ENCODE peak calls at places on chromosomes 3 and 15, in seven cellular contexts. One of them, this sample, is unnamed.

GRCh38 chr3:4680227-4680691 is 187.1 kb downstream of the ITPR1 start:
- DNase-seq in activated T-cell treated with anti-CD3 and anti-CD28 coated beads for 1 hour: no peak
- DNase-seq in sciatic nerve: no peak
- DNase-seq in mesothelial cell of epicardium: no peak
- DNase-seq in activated CD8-positive, alpha-beta memory T cell treated with anti-CD3 and anti-CD28 coated beads for 4 hours: no peak
- DNase-seq in erythroblast: no peak
- DNase-seq in small intestine: no peak
- DNase-seq in this sample: no peak

GRCh38 chr3:117322866-117323265 is 613.3 kb downstream of the TUSC7 start:
- DNase-seq in activated T-cell treated with anti-CD3 and anti-CD28 coated beads for 1 hour: no peak
- DNase-seq in activated CD8-positive, alpha-beta memory T cell treated with anti-CD3 and anti-CD28 coated beads for 4 hours: no peak
- DNase-seq in mesothelial cell of epicardium: no peak
- DNase-seq in sciatic nerve: no peak
- DNase-seq in erythroblast: no peak
- DNase-seq in small intestine: peak
- DNase-seq in this sample: no peak

GRCh38 chr15:78663703-78664102 is 22.7 kb upstream of the CHRNB4 start:
- DNase-seq in sciatic nerve: no peak
- DNase-seq in activated T-cell treated with anti-CD3 and anti-CD28 coated beads for 1 hour: no peak
- DNase-seq in erythroblast: no peak
- DNase-seq in mesothelial cell of epicardium: no peak
- DNase-seq in small intestine: no peak
- DNase-seq in activated CD8-positive, alpha-beta memory T cell treated with anti-CD3 and anti-CD28 coated beads for 4 hours: no peak
- DNase-seq in this sample: no peak

GRCh38 chr3:48633256-48633655 is 2.0 kb downstream of the SLC26A6 start:
- DNase-seq in activated T-cell treated with anti-CD3 and anti-CD28 coated beads for 1 hour: no peak
- DNase-seq in sciatic nerve: no peak
- DNase-seq in activated CD8-positive, alpha-beta memory T cell treated with anti-CD3 and anti-CD28 coated beads for 4 hours: no peak
- DNase-seq in mesothelial cell of epicardium: no peak
- DNase-seq in small intestine: no peak
- DNase-seq in erythroblast: no peak
- DNase-seq in this sample: no peak

GRCh38 chr15:81292516-81293001 is 31.4 kb downstream of the STARD5 start:
- DNase-seq in mesothelial cell of epicardium: no peak
- DNase-seq in activated T-cell treated with anti-CD3 and anti-CD28 coated beads for 1 hour: no peak
- DNase-seq in sciatic nerve: peak
- DNase-seq in activated CD8-positive, alpha-beta memory T cell treated with anti-CD3 and anti-CD28 coated beads for 4 hours: no peak
- DNase-seq in small intestine: no peak
- DNase-seq in erythroblast: no peak
- DNase-seq in this sample: peak

GRCh38 chr3:141426404-141427034 is 58.2 kb downstream of the ZBTB38 start:
- DNase-seq in erythroblast: no peak
- DNase-seq in small intestine: peak
- DNase-seq in activated T-cell treated with anti-CD3 and anti-CD28 coated beads for 1 hour: no peak
- DNase-seq in activated CD8-positive, alpha-beta memory T cell treated with anti-CD3 and anti-CD28 coated beads for 4 hours: no peak
- DNase-seq in mesothelial cell of epicardium: peak
- DNase-seq in sciatic nerve: peak
- DNase-seq in this sample: no peak

GRCh38 chr3:170420307-170420821 is 1.7 kb downstream of the CLDN11 start:
- DNase-seq in erythroblast: peak
- DNase-seq in mesothelial cell of epicardium: peak
- DNase-seq in sciatic nerve: no peak
- DNase-seq in activated T-cell treated with anti-CD3 and anti-CD28 coated beads for 1 hour: no peak
- DNase-seq in activated CD8-positive, alpha-beta memory T cell treated with anti-CD3 and anti-CD28 coated beads for 4 hours: no peak
- DNase-seq in small intestine: no peak
- DNase-seq in this sample: no peak

GRCh38 chr3:56086355-56086754 is 381.9 kb downstream of the ERC2 start:
- DNase-seq in activated CD8-positive, alpha-beta memory T cell treated with anti-CD3 and anti-CD28 coated beads for 4 hours: no peak
- DNase-seq in activated T-cell treated with anti-CD3 and anti-CD28 coated beads for 1 hour: no peak
- DNase-seq in erythroblast: no peak
- DNase-seq in small intestine: no peak
- DNase-seq in mesothelial cell of epicardium: no peak
- DNase-seq in sciatic nerve: no peak
- DNase-seq in this sample: no peak

GRCh38 chr3:109336272-109336957 is 931 bp downstream of the DPPA4 start:
- DNase-seq in small intestine: no peak
- DNase-seq in erythroblast: no peak
- DNase-seq in activated T-cell treated with anti-CD3 and anti-CD28 coated beads for 1 hour: no peak
- DNase-seq in mesothelial cell of epicardium: peak
- DNase-seq in activated CD8-positive, alpha-beta memory T cell treated with anti-CD3 and anti-CD28 coated beads for 4 hours: no peak
- DNase-seq in sciatic nerve: peak
- DNase-seq in this sample: no peak

GRCh38 chr3:155334897-155335883 is 41.7 kb upstream of the STRIT1 start:
- DNase-seq in mesothelial cell of epicardium: no peak
- DNase-seq in small intestine: no peak
- DNase-seq in erythroblast: peak
- DNase-seq in sciatic nerve: no peak
- DNase-seq in activated CD8-positive, alpha-beta memory T cell treated with anti-CD3 and anti-CD28 coated beads for 4 hours: no peak
- DNase-seq in activated T-cell treated with anti-CD3 and anti-CD28 coated beads for 1 hour: no peak
- DNase-seq in this sample: peak

GRCh38 chr15:62142736-62143135 is 22.3 kb downstream of the C2CD4B start:
- DNase-seq in erythroblast: no peak
- DNase-seq in mesothelial cell of epicardium: no peak
- DNase-seq in small intestine: peak
- DNase-seq in activated T-cell treated with anti-CD3 and anti-CD28 coated beads for 1 hour: no peak
- DNase-seq in sciatic nerve: no peak
- DNase-seq in activated CD8-positive, alpha-beta memory T cell treated with anti-CD3 and anti-CD28 coated beads for 4 hours: no peak
- DNase-seq in this sample: no peak

GRCh38 chr3:141663993-141664392 is 74.1 kb upstream of the RNF7 start:
- DNase-seq in erythroblast: no peak
- DNase-seq in sciatic nerve: no peak
- DNase-seq in activated CD8-positive, alpha-beta memory T cell treated with anti-CD3 and anti-CD28 coated beads for 4 hours: no peak
- DNase-seq in mesothelial cell of epicardium: no peak
- DNase-seq in small intestine: no peak
- DNase-seq in activated T-cell treated with anti-CD3 and anti-CD28 coated beads for 1 hour: no peak
- DNase-seq in this sample: no peak

GRCh38 chr15:65312400-65312916 is 8.0 kb downstream of the RNU5B-1 start:
- DNase-seq in erythroblast: no peak
- DNase-seq in mesothelial cell of epicardium: no peak
- DNase-seq in sciatic nerve: no peak
- DNase-seq in activated T-cell treated with anti-CD3 and anti-CD28 coated beads for 1 hour: no peak
- DNase-seq in small intestine: no peak
- DNase-seq in activated CD8-positive, alpha-beta memory T cell treated with anti-CD3 and anti-CD28 coated beads for 4 hours: no peak
- DNase-seq in this sample: peak

GRCh38 chr15:99315636-99316035 is 64.4 kb downstream of the LRRC28 start:
- DNase-seq in activated CD8-positive, alpha-beta memory T cell treated with anti-CD3 and anti-CD28 coated beads for 4 hours: no peak
- DNase-seq in small intestine: no peak
- DNase-seq in erythroblast: no peak
- DNase-seq in sciatic nerve: no peak
- DNase-seq in mesothelial cell of epicardium: no peak
- DNase-seq in activated T-cell treated with anti-CD3 and anti-CD28 coated beads for 1 hour: no peak
- DNase-seq in this sample: no peak

This sample was measured in BE2C.